ENCODE peak calls at places on chromosomes 2 and 18, in eight cellular contexts. A, T, X, O, M, H, I and N are unnamed samples.

GRCh38 chr2:166494140-166494544 is at the start of gene SCN7A:
- DNase-seq in A (peak), T (no peak), X (no peak), O (peak), M (no peak), H (peak), I (no peak), N (peak)

GRCh38 chr2:136305517-136306192 is 187.7 kb upstream of the CXCR4 start:
- DNase-seq in A (no peak), T (no peak), X (no peak), O (no peak), M (no peak), H (no peak), I (peak), N (no peak)

GRCh38 chr2:150767924-150768801 is 280.7 kb upstream of the RND3 start:
- DNase-seq in A (no peak), T (no peak), X (no peak), O (no peak), M (no peak), H (no peak), I (no peak), N (no peak)

GRCh38 chr2:110735366-110735765 is 3.0 kb downstream of the ACOXL start:
- DNase-seq in A (no peak), T (no peak), X (no peak), O (no peak), M (no peak), H (peak), I (no peak), N (no peak)

GRCh38 chr2:172888704-172889103 is 153.1 kb downstream of the RAPGEF4 start:
- DNase-seq in A (no peak), T (no peak), X (no peak), O (no peak), M (no peak), H (peak), I (no peak), N (no peak)

GRCh38 chr2:168565112-168565511 is 109.0 kb downstream of the CERS6 start:
- DNase-seq in A (no peak), T (no peak), X (no peak), O (no peak), M (no peak), H (peak), I (no peak), N (no peak)

GRCh38 chr2:191691898-191692297 is 14.0 kb downstream of the NABP1 start:
- DNase-seq in A (no peak), T (no peak), X (no peak), O (no peak), M (no peak), H (no peak), I (no peak), N (no peak)

GRCh38 chr2:217085543-217085942 is 225.7 kb upstream of the TNP1 start:
- DNase-seq in A (no peak), T (no peak), X (peak), O (no peak), M (no peak), H (no peak), I (no peak), N (no peak)

GRCh38 chr2:218805627-218806026 is 23.7 kb downstream of the CYP27A1 start:
- DNase-seq in A (no peak), T (no peak), X (no peak), O (peak), M (no peak), H (peak), I (no peak), N (no peak)

GRCh38 chr18:7926526-7926925 is 359.4 kb downstream of the PTPRM start:
- DNase-seq in A (no peak), T (no peak), X (no peak), O (no peak), M (no peak), H (peak), I (no peak), N (no peak)

GRCh38 chr2:230330725-230331124 is 3.7 kb downstream of the SP140L start:
- DNase-seq in A (no peak), T (no peak), X (peak), O (no peak), M (no peak), H (peak), I (no peak), N (no peak)

GRCh38 chr18:24016643-24017042 is 2.1 kb downstream of the TTC39C start:
- DNase-seq in A (no peak), T (no peak), X (peak), O (no peak), M (no peak), H (no peak), I (no peak), N (no peak)

GRCh38 chr2:170969030-170969429 is 40.0 kb downstream of the GORASP2 start:
- DNase-seq in A (no peak), T (no peak), X (no peak), O (no peak), M (no peak), H (no peak), I (no peak), N (no peak)

GRCh38 chr2:145007673-145008263 is 487.8 kb upstream of the ZEB2 start:
- DNase-seq in A (no peak), T (no peak), X (peak), O (no peak), M (no peak), H (peak), I (no peak), N (no peak)

GRCh38 chr2:96315400-96316071 is 9.6 kb upstream of the ITPRIPL1 start:
- DNase-seq in A (no peak), T (no peak), X (peak), O (no peak), M (no peak), H (peak), I (no peak), N (no peak)

GRCh38 chr2:109045505-109045904 is 56.5 kb upstream of the EDAR start:
- DNase-seq in A (no peak), T (no peak), X (no peak), O (no peak), M (no peak), H (no peak), I (no peak), N (no peak)

GRCh38 chr2:219998099-219998498 is 370.7 kb downstream of the SLC4A3 start:
- DNase-seq in A (no peak), T (no peak), X (no peak), O (no peak), M (no peak), H (no peak), I (no peak), N (no peak)

GRCh38 chr2:219634951-219635751 is 7.7 kb downstream of the SLC4A3 start:
- DNase-seq in A (peak), T (no peak), X (no peak), O (peak), M (no peak), H (no peak), I (no peak), N (no peak)

GRCh38 chr2:146874260-146874658 is 970.6 kb upstream of the ACVR2A start:
- DNase-seq in A (no peak), T (no peak), X (peak), O (no peak), M (no peak), H (peak), I (no peak), N (no peak)

GRCh38 chr2:36438454-36438977 is 82.9 kb downstream of the CRIM1 start:
- DNase-seq in A (no peak), T (no peak), X (peak), O (no peak), M (no peak), H (peak), I (no peak), N (no peak)